ENCODE peak calls at places on chromosome 12, in six cellular contexts. N is body of pancreas, F is lung, W is brain microvascular endothelial cell, U is fibroblast of lung, H is PC-3. G is an unnamed sample.

GRCh38 chr12:103773109-103773905 is 67.7 kb downstream of the NT5DC3 start:
- DNase-seq in N (no peak), F (no peak), W (no peak), U (peak; percentile 36), H (no peak), G (no peak)

GRCh38 chr12:102950107-102950949 is 7.1 kb upstream of the ASCL1 start:
- DNase-seq in N (no peak), F (no peak), W (no peak), U (no peak), H (no peak), G (no peak)

GRCh38 chr12:24425601-24425970 is 476.1 kb upstream of the SOX5 start:
- DNase-seq in N (no peak), F (no peak), W (peak; percentile 48), U (peak; percentile 78), H (no peak), G (no peak)

GRCh38 chr12:334114-334513 is 55.0 kb downstream of the KDM5A start:
- DNase-seq in N (no peak), F (no peak), W (no peak), U (no peak), H (no peak), G (no peak)

GRCh38 chr12:97235102-97235501 is 227.5 kb upstream of the RMST start:
- DNase-seq in N (no peak), F (no peak), W (no peak), U (no peak), H (no peak), G (no peak)

GRCh38 chr12:93080994-93081809 is 152.1 kb upstream of the EEA1 start:
- DNase-seq in N (no peak), F (no peak), W (peak; percentile 71), U (peak; percentile 84), H (peak; percentile 52), G (no peak)

GRCh38 chr12:10697872-10698271 is 24.0 kb upstream of the STYK1 start:
- DNase-seq in N (no peak), F (no peak), W (no peak), U (no peak), H (no peak), G (no peak)

GRCh38 chr12:24903305-24904088 is 45.4 kb downstream of the BCAT1 start:
- DNase-seq in N (no peak), F (no peak), W (no peak), U (peak; percentile 33), H (no peak), G (no peak)

GRCh38 chr12:102548543-102548942 is 68.2 kb upstream of the IGF1 start:
- DNase-seq in N (peak; percentile 34), F (no peak), W (no peak), U (no peak), H (no peak), G (no peak)

GRCh38 chr12:75087656-75088055 is 122.0 kb downstream of the KCNC2 start:
- DNase-seq in N (no peak), F (no peak), W (no peak), U (peak; percentile 1), H (peak; percentile 44), G (no peak)

GRCh38 chr12:98754095-98754494 is 109.0 kb downstream of the APAF1 start:
- DNase-seq in N (no peak), F (no peak), W (peak; percentile 83), U (peak; percentile 90), H (peak; percentile 94), G (peak; percentile 56)

GRCh38 chr12:72346331-72346944 is 74.3 kb downstream of the TRHDE start:
- DNase-seq in N (peak; percentile 86), F (peak; percentile 59), W (peak; percentile 73), U (peak; percentile 71), H (peak; percentile 93), G (no peak)

GRCh38 chr12:104604070-104604994 is 147.6 kb downstream of the CHST11 start:
- DNase-seq in N (peak; percentile 76), F (peak; percentile 77), W (peak; percentile 97), U (peak; percentile 98), H (peak; percentile 92), G (peak; percentile 86)

GRCh38 chr12:130192667-130193345 is 30.5 kb downstream of the FZD10 start:
- DNase-seq in N (no peak), F (no peak), W (no peak), U (no peak), H (no peak), G (no peak)

GRCh38 chr12:108430245-108430644 is 84.8 kb upstream of the FICD start:
- DNase-seq in N (peak; percentile 8), F (no peak), W (no peak), U (peak; percentile 8), H (no peak), G (no peak)

GRCh38 chr12:90593596-90594290 is 361.2 kb downstream of the CCER1 start:
- DNase-seq in N (no peak), F (no peak), W (no peak), U (no peak), H (no peak), G (no peak)

GRCh38 chr12:77841467-77842054 is 10.9 kb downstream of the NAV3 start:
- DNase-seq in N (no peak), F (no peak), W (no peak), U (no peak), H (peak; percentile 19), G (no peak)

GRCh38 chr12:64077922-64078321 is 144.2 kb downstream of the KICS2 start:
- DNase-seq in N (no peak), F (no peak), W (no peak), U (no peak), H (peak; percentile 54), G (no peak)

GRCh38 chr12:52387859-52388258 is 2.4 kb upstream of the KRT84 start:
- DNase-seq in N (no peak), F (no peak), W (no peak), U (no peak), H (no peak), G (no peak)

GRCh38 chr12:57896437-57897201 is 44.7 kb upstream of the ATP23 start:
- DNase-seq in N (peak; percentile 73), F (peak; percentile 64), W (peak; percentile 35), U (peak; percentile 70), H (no peak), G (no peak)

GRCh38 chr12:119412811-119413794 is 78.6 kb downstream of the CCDC60 start:
- DNase-seq in N (peak; percentile 62), F (peak; percentile 64), W (peak; percentile 71), U (peak; percentile 38), H (peak; percentile 74), G (peak; percentile 1)

GRCh38 chr12:58378038-58378437 is 436.7 kb downstream of the ATP23 start:
- DNase-seq in N (no peak), F (no peak), W (no peak), U (peak; percentile 45), H (no peak), G (no peak)

GRCh38 chr12:14571779-14572178 is 4.1 kb upstream of the PLBD1 start:
- DNase-seq in N (no peak), F (no peak), W (no peak), U (no peak), H (no peak), G (no peak)

GRCh38 chr12:14570231-14570630 is 2.5 kb upstream of the PLBD1 start:
- DNase-seq in N (no peak), F (no peak), W (no peak), U (no peak), H (no peak), G (no peak)

GRCh38 chr12:14573118-14573517 is 5.4 kb upstream of the PLBD1 start:
- DNase-seq in N (no peak), F (no peak), W (no peak), U (no peak), H (no peak), G (no peak)

GRCh38 chr12:14575585-14575984 is 7.9 kb upstream of the PLBD1 start:
- DNase-seq in N (no peak), F (no peak), W (no peak), U (no peak), H (no peak), G (no peak)

DNA sequence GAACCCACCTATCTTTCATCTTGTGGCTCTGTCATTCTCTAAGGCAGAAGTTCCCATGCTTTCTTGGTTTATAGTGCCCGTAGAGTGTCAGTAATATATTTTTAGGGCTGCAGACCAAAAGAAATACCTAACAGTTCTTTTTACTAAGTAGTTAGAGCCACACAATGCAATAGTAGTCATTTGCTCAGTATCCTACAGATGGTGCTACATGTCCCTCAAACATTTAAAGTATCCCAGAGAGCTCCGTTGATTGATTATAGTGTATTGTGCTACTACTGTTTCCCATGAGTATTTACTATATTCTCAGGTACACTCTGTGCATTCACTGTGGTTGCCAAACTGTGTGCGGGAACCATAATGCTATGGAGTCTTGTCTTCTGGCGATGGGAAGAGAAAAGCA is 4.7 kb upstream of the PLBD1 start:
- DNase-seq in N (no peak), F (no peak), W (no peak), U (no peak), H (no peak), G (no peak)
- H3K4me3 ChIP-seq in N (no peak overlapping the region), F (no peak overlapping the region), W (no peak overlapping the region), U (no peak overlapping the region), H (no peak overlapping the region), G (no peak overlapping the region)

DNA sequence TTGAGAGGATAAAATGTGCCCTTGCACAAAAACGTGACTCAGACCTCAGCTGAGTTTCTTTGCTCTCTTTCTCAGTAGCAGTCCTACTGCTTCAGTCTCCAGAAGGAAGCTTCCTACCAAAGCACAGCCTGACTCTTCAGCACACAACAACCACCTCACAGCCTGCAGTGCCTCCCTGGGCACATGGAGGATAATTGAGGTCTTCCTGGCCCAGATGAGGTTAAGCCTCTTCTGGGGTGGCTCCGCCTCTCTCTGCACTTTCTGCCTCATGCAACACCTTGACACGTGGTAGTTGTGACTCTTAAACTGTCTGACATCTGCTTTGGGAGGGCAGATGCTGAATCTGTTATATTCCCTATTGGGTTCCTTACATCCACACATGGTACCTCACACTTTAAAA is 33.8 kb downstream of the GIT2 start:
- DNase-seq in N (no peak), F (no peak), W (no peak), U (no peak), H (no peak), G (no peak)
- H3K36me3 ChIP-seq in N (no peaks in the 10 kb centered on the region), F (peaks cover 9% of the 10 kb centered on the region), W (peaks cover 28% of the 10 kb centered on the region), U (peaks cover 5% of the 10 kb centered on the region), H (peaks cover 15% of the 10 kb centered on the region), G (peaks cover 6% of the 10 kb centered on the region)

GRCh38 chr12:61291647-61292046 is 968.6 kb upstream of the USP15 start:
- DNase-seq in N (no peak), F (no peak), W (peak; percentile 1), U (peak; percentile 2), H (peak; percentile 24), G (no peak)

DNA sequence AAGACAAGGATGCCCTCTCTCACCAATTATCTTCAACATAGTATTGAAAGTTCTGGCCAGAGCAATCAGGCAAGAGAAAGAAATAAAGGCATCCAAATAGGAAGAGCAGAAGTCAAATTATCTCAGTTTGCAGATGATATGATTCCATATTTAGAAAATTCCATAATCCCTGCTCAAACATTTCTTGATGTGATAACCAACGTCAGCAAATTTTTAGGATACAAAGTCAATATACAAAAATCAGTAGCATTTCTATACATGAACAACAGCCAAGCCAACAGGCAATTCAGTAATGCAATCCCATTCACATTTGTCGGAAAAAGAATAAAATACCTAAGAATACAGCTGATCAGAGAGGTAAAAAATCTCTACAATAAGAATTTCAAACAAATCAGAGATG is 969.7 kb upstream of the USP15 start:
- DNase-seq in N (no peak), F (no peak), W (no peak), U (no peak), H (no peak), G (no peak)
- H3K4me3 ChIP-seq in N (no peak overlapping the region), F (no peak overlapping the region), W (no peak overlapping the region), U (no peak overlapping the region), H (no peak overlapping the region), G (no peak overlapping the region)

DNA sequence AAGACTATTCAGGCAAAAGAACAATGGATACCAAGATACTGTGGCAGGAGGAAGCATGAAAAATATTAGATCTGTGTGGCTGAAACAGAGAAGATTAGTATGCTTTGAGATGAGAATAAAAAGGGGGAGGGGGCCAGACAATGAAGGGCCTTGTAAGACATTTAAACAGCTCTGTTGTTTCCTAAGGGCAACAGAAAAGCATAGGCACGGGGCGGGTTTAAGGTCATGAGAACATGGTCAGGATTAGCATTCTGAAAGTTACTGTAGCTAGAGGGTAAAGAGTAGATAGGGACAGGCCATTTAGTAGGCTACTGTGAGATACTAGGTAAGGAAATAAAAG is 18.6 kb downstream of the INTS13 start:
- DNase-seq in N (no peak), F (no peak), W (no peak), U (no peak), H (no peak), G (no peak)
- H3K36me3 ChIP-seq in N (no peaks in the 10 kb centered on the region), F (peaks cover 11% of the 10 kb centered on the region), W (peaks cover 33% of the 10 kb centered on the region), U (no peaks in the 10 kb centered on the region), H (peaks cover 41% of the 10 kb centered on the region), G (peaks cover 1% of the 10 kb centered on the region)